ENCODE peak calls at places on chromosomes 4 and X, in eight cellular contexts. C is IMR-90; U is Peyer's patch; E is uterus; Q is lung; L is endodermal cell; I is suprapubic skin; G is CD8-positive, alpha-beta T cell. D is an unnamed sample. For H3K36me3, the result is how much of the 10 kb centered on the place peaks cover.

GRCh38 chr4:41538017-41538733 is at the start of gene LIMCH1:
- DNase-seq in Q (peak), G (no peak), L (peak), C (no peak), U (no peak), E (peak), I (peak), D (peak)

GRCh38 chrX:154661200-154661599 is 7.8 kb upstream of the CTAG2 start:
- DNase-seq in I (no peak), L (no peak), G (no peak), E (no peak), Q (no peak), U (no peak), C (peak), D (no peak)

GRCh38 chrX:112048707-112049106 is 33.9 kb downstream of the TRPC5 start:
- DNase-seq in G (no peak), E (no peak), C (no peak), U (no peak), I (no peak), L (no peak), Q (no peak), D (no peak)

GRCh38 chr4:126405369-126405982 is 1090.7 kb downstream of the FAT4 start:
- DNase-seq in E (no peak), I (no peak), C (peak), U (no peak), Q (no peak), G (no peak), L (no peak), D (no peak)

GRCh38 chr4:162510937-162511336 is 347.1 kb upstream of the FSTL5 start:
- DNase-seq in E (no peak), I (no peak), U (no peak), C (no peak), G (no peak), Q (no peak), L (no peak), D (no peak)

GRCh38 chrX:134373736-134374135 is 86.2 kb upstream of the HPRT1 start:
- DNase-seq in C (no peak), U (no peak), Q (no peak), L (no peak), E (no peak), G (no peak), I (no peak), D (no peak)

GRCh38 chr4:113760094-113760851 is 1.3 kb downstream of the CAMK2D start:
- DNase-seq in U (peak), Q (peak), E (peak), G (peak), I (no peak), C (peak), L (peak), D (no peak)

GRCh38 chrX:22467571-22467970 is 194.9 kb downstream of the CBLL2 start:
- DNase-seq in C (no peak), L (no peak), G (no peak), I (no peak), E (no peak), Q (no peak), U (no peak), D (no peak)

GRCh38 chr4:64402684-64403083 is 6.6 kb downstream of the TECRL start:
- DNase-seq in E (no peak), L (no peak), I (no peak), Q (no peak), U (no peak), G (no peak), C (no peak), D (no peak)

GRCh38 chr4:139935911-139936310 is 218.1 kb downstream of the MAML3 start:
- DNase-seq in C (no peak), Q (no peak), L (no peak), I (no peak), U (no peak), G (no peak), E (no peak), D (no peak)

GRCh38 chrX:15679246-15679645 is 14.6 kb upstream of the CLTRN start:
- DNase-seq in L (no peak), E (peak), C (no peak), G (no peak), I (no peak), Q (no peak), U (no peak), D (no peak)

GRCh38 chrX:45788315-45788714 is 587.6 kb upstream of the DIPK2B start:
- DNase-seq in L (no peak), Q (no peak), C (no peak), U (no peak), G (no peak), E (no peak), I (no peak), D (no peak)

GRCh38 chr4:24130637-24131036 is 240.8 kb upstream of the PPARGC1A start:
- DNase-seq in G (no peak), Q (no peak), I (no peak), L (no peak), U (no peak), C (no peak), E (no peak), D (no peak)

GRCh38 chr4:105950701-105951100 is 55.4 kb downstream of the NPNT start:
- DNase-seq in Q (no peak), I (no peak), C (no peak), E (no peak), G (no peak), L (no peak), U (no peak), D (no peak)

GRCh38 chr4:105957680-105958079 is 62.4 kb downstream of the NPNT start:
- DNase-seq in E (no peak), L (no peak), G (no peak), Q (no peak), I (no peak), C (no peak), U (no peak), D (no peak)

GRCh38 chr4:105951198-105951597 is 55.9 kb downstream of the NPNT start:
- DNase-seq in C (peak), L (no peak), E (no peak), G (no peak), I (no peak), Q (no peak), U (no peak), D (no peak)

GRCh38 chr4:105956566-105956965 is 61.3 kb downstream of the NPNT start:
- DNase-seq in U (no peak), I (no peak), C (no peak), Q (no peak), G (no peak), E (no peak), L (no peak), D (no peak)

GRCh38 chr4:105952596-105952995 is 57.3 kb downstream of the NPNT start:
- DNase-seq in C (no peak), U (no peak), L (no peak), Q (no peak), G (no peak), I (no peak), E (no peak), D (no peak)
- H3K27ac ChIP-seq in C (no peak), U (no peak), L (no peak), Q (no peak), G (no peak), I (no peak), E (no peak), D (no peak)

DNA sequence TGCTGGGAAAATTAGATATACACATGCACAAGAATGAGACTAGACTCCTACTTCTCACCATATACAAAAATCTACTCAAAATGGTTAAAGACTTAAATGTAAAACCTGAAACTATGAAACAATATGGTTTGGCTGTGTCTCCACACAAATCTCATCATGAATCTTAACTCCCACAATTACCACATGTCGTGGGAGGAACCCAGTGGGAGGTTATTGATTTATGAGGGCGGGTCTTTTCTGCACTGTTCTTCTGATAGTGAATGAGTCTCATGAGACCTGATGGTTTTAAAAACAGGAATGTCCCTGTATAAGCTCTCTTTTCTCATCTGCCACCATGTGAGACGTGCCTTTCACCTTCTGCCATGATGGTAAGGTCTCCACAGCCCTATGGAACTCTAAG is 48.5 kb upstream of the DDX60 start:
- DNase-seq in Q (no peak), L (no peak), C (no peak), I (no peak), U (no peak), G (no peak), E (no peak), D (no peak)
- H3K36me3 ChIP-seq in Q (under half), L (under half), C (under half), I (under half), U (under half), G (under half), E (under half), D (under half)

GRCh38 chr4:123555500-123556273 is 159.1 kb downstream of the SPRY1 start:
- DNase-seq in Q (peak), G (no peak), E (peak), C (peak), L (no peak), U (no peak), I (peak), D (peak)

GRCh38 chr4:123553733-123554132 is 157.1 kb downstream of the SPRY1 start:
- DNase-seq in L (peak), C (no peak), I (no peak), E (no peak), Q (no peak), U (no peak), G (no peak), D (no peak)

GRCh38 chr4:123554819-123555499 is 158.4 kb downstream of the SPRY1 start:
- DNase-seq in U (no peak), E (no peak), C (no peak), Q (no peak), L (no peak), G (no peak), I (no peak), D (no peak)

GRCh38 chr4:123554263-123554662 is 157.7 kb downstream of the SPRY1 start:
- DNase-seq in L (no peak), G (no peak), E (no peak), U (no peak), C (no peak), I (no peak), Q (no peak), D (no peak)

DNA sequence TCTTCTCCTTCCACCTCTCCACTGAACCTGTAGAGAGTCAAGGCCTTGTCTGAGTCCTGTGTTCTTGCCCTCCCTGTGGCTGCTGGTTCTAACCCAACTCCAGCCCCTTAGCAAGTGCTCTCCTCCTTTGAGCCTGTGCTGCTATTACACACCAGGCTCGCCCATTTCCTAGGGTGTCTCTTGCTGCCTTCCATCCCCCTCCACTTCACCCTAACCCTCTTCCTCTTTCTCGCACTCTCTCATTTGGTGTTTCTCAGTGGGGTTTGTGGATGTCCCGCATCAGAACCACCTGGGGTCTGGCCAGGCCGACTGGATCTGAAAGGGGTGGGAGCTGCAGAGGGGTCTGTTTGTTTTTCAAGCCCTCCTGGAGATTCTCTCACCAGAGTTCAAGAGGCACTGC is 156.7 kb downstream of the SPRY1 start:
- DNase-seq in Q (no peak), U (no peak), G (no peak), E (no peak), I (no peak), C (no peak), L (no peak), D (no peak)
- TF ChIP-seq CTCF in Q (no peak), U (no peak), G (no peak), E (no peak), I (no peak), C (no peak), L (no peak), D (no peak)

DNA sequence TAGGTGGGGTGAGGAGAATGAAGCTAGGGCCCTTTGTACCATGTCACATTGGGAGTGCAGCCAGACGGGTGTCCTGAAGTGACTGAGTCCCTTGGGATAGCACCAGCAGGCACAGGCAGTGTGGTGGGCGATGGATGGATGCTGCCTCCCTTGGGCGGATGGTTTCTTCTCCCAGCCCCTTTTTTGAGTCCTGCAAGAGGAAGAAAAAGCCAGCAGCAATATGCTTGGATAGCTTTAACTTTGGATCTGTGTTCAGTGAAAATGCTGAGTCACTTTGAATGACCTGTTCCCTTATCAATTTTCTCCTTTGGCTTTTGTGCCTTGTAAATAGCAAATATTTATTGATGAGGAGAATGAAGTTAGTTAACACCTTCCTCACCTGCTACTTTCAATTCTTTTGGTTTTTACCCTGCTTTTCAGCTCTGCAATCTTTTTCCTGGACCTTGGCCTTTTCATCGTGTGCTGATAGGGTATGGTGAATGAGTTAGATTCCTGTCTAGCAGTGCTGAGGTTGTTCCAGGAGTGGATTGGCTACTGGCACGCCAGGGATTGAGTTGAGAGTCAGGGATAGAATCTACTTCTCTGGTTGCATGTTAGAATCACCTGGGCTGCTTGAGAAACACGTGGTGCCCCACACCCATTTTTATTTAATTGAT is 10.2 kb downstream of the DCUN1D4 start:
- DNase-seq in L (peak), I (no peak), C (peak), E (no peak), U (no peak), Q (no peak), G (no peak), D (no peak)
- H3K27ac ChIP-seq in L (peak), I (no peak), C (peak), E (no peak), U (no peak), Q (no peak), G (no peak), D (peak)

DNA sequence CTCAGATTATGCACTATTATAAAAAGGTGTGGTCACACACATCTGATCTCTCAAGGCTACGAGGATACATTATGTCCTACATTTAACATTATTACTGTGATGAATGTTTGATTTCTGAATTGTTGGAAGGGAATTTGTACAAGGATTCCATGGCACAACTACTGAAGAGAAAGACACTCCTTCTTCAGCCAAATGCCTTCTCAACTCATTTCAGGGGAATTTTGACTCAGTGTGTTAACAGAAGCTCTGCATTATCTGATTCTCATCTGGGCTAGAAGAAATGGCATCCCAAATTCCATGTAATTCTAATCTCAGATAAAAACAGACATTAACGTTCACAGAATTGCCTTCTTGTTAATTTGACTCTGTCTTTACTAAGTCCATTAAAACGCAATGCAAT is 477.7 kb downstream of the PDGFC start:
- DNase-seq in G (no peak), I (no peak), L (no peak), U (no peak), E (no peak), Q (no peak), C (peak), D (no peak)
- H3K36me3 ChIP-seq in G (under half), I (under half), L (under half), U (under half), E (under half), Q (under half), C (under half), D (under half)

GRCh38 chrX:41010188-41010846 is 74.9 kb upstream of the USP9X start:
- DNase-seq in L (peak), C (peak), G (peak), U (peak), I (peak), E (peak), Q (peak), D (peak)
- TF ChIP-seq CTCF in L (peak), C (peak), G (no peak), U (no peak), I (no peak), E (no peak), Q (no peak), D (no peak)

DNA sequence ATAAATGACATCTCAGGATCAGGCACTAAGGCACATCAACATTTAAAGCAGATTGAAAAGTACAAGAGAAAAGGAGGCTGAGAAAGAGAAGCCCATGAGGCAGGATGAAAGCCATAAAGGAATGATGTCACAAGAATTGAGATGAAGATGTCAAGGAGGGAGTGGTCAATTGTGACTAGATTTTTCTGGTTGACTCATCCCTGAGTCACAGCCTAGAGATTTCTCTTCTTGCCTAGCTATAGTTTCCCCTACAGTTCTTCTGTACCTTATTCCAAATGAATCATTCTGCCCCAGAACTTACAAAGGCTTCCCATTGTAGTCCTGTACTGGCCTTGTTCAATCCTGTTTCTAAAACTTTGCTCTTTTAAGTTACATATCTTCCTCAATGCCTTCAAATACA is 3.4 kb upstream of the USP53 start:
- DNase-seq in G (no peak), U (no peak), L (no peak), Q (no peak), C (peak), I (no peak), E (no peak), D (no peak)
- H3K27ac ChIP-seq in G (no peak), U (no peak), L (no peak), Q (peak), C (no peak), I (peak), E (no peak), D (no peak)

DNA sequence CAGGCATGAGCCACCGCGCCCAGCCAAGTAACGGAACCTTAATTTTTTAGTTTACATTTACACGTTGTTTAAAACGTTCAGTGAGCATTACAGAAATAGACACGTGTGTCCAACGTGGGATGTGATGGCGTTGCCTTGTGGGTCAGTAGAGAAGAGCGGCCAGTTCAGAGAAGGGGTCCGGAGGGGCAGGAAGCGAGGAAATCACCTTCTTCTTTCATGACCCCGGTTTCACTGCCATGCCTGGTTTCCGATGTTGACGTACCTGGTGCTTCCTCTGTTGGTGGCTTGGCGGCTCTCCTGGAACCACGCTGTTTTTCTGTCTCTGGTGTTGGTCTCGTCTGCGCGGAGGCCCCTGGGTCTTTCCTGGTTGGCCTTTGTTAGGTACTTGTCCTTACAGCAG is 42.8 kb downstream of the PCGF3 start:
- DNase-seq in G (no peak), Q (no peak), E (no peak), U (no peak), I (no peak), C (no peak), L (no peak), D (no peak)
- H3K36me3 ChIP-seq in G (under half), Q (under half), E (under half), U (under half), I (under half), C (under half), L (under half), D (under half)

D was measured in thoracic aorta.